ENCODE peak calls at places on chromosome 15, in six cellular contexts. One of them, this sample, is unnamed.

GRCh38 chr15:43509002-43509922 is 8.1 kb upstream of the MAP1A start:
- DNase-seq in foreskin fibroblast: peak; percentile 70
- DNase-seq in HS-5: no peak
- DNase-seq in HTR-8/SVneo: no peak
- DNase-seq in GM12878: no peak
- DNase-seq in glutamatergic neuron: no peak
- DNase-seq in this sample: no peak

GRCh38 chr15:63372753-63373152 is 8.9 kb downstream of the CA12 start:
- DNase-seq in HTR-8/SVneo: no peak
- DNase-seq in glutamatergic neuron: no peak
- DNase-seq in foreskin fibroblast: peak; percentile 93
- DNase-seq in GM12878: no peak
- DNase-seq in HS-5: peak; percentile 83
- DNase-seq in this sample: no peak

GRCh38 chr15:46315540-46315939 is 680.7 kb downstream of the SQOR start:
- DNase-seq in HS-5: no peak
- DNase-seq in GM12878: no peak
- DNase-seq in glutamatergic neuron: no peak
- DNase-seq in foreskin fibroblast: no peak
- DNase-seq in HTR-8/SVneo: no peak
- DNase-seq in this sample: no peak

GRCh38 chr15:51390932-51391432 is 49.5 kb downstream of the GLDN start:
- DNase-seq in glutamatergic neuron: no peak
- DNase-seq in foreskin fibroblast: no peak
- DNase-seq in GM12878: no peak
- DNase-seq in HTR-8/SVneo: no peak
- DNase-seq in HS-5: no peak
- DNase-seq in this sample: no peak

GRCh38 chr15:62691008-62691407 is 351.5 kb upstream of the TPM1 start:
- DNase-seq in glutamatergic neuron: no peak
- DNase-seq in GM12878: no peak
- DNase-seq in HS-5: no peak
- DNase-seq in foreskin fibroblast: no peak
- DNase-seq in HTR-8/SVneo: no peak
- DNase-seq in this sample: no peak

GRCh38 chr15:80411788-80412288 is 7.7 kb downstream of the ARNT2 start:
- DNase-seq in GM12878: no peak
- DNase-seq in HTR-8/SVneo: no peak
- DNase-seq in glutamatergic neuron: no peak
- DNase-seq in HS-5: no peak
- DNase-seq in foreskin fibroblast: no peak
- DNase-seq in this sample: no peak

GRCh38 chr15:85793641-85794597 is 806 bp downstream of the KLHL25 start:
- DNase-seq in glutamatergic neuron: peak; percentile 49
- DNase-seq in HTR-8/SVneo: no peak
- DNase-seq in HS-5: no peak
- DNase-seq in GM12878: no peak
- DNase-seq in foreskin fibroblast: no peak
- DNase-seq in this sample: no peak

GRCh38 chr15:45603881-45604280 is 16.7 kb downstream of the BLOC1S6 start:
- DNase-seq in HTR-8/SVneo: no peak
- DNase-seq in glutamatergic neuron: no peak
- DNase-seq in foreskin fibroblast: no peak
- DNase-seq in HS-5: no peak
- DNase-seq in GM12878: no peak
- DNase-seq in this sample: no peak

GRCh38 chr15:27237319-27237939 is 266.4 kb downstream of the GABRG3 start:
- DNase-seq in HS-5: no peak
- DNase-seq in GM12878: no peak
- DNase-seq in foreskin fibroblast: no peak
- DNase-seq in HTR-8/SVneo: no peak
- DNase-seq in glutamatergic neuron: no peak
- DNase-seq in this sample: no peak

GRCh38 chr15:89230277-89230676 is 8.9 kb upstream of the RLBP1 start:
- DNase-seq in HS-5: no peak
- DNase-seq in foreskin fibroblast: no peak
- DNase-seq in HTR-8/SVneo: no peak
- DNase-seq in GM12878: no peak
- DNase-seq in glutamatergic neuron: no peak
- DNase-seq in this sample: no peak

GRCh38 chr15:87369269-87369668 is 887.3 kb downstream of the NTRK3 start:
- DNase-seq in HTR-8/SVneo: peak; percentile 50
- DNase-seq in GM12878: no peak
- DNase-seq in glutamatergic neuron: no peak
- DNase-seq in HS-5: peak; percentile 94
- DNase-seq in foreskin fibroblast: peak; percentile 85
- DNase-seq in this sample: peak; percentile 95